ENCODE peak calls at places on chromosomes 16 and 17, in ten cellular contexts. One of them, this sample, is unnamed.

GRCh38 chr17:64112978-64113377 is 17.0 kb downstream of the ERN1 start:
- DNase-seq in activated naive CD4-positive, alpha-beta T cell: no peak
- DNase-seq in stimulated activated CD4-positive, alpha-beta T cell treated with anti-CD3 and anti-CD28 coated beads, Interleukin-4, amount 100 ng/mL, for 24 hours: no peak
- DNase-seq in lower leg skin: no peak
- DNase-seq in mucosa of descending colon: no peak
- DNase-seq in fibroblast of pulmonary artery: no peak
- DNase-seq in RKO: no peak
- DNase-seq in activated effector memory CD4-positive, alpha-beta T cell treated with anti-CD3 and anti-CD28 coated beads, Interleukin-2, amount 50 U/mL, for 16 hours: no peak
- DNase-seq in NCI-H748 treated with DMSO at 0.1 percent for 48 hours: no peak
- DNase-seq in HFFc6: no peak
- DNase-seq in this sample: no peak

GRCh38 chr16:88681084-88681680 is 5.1 kb downstream of the SNAI3 start:
- DNase-seq in fibroblast of pulmonary artery: no peak
- DNase-seq in activated effector memory CD4-positive, alpha-beta T cell treated with anti-CD3 and anti-CD28 coated beads, Interleukin-2, amount 50 U/mL, for 16 hours: peak
- DNase-seq in stimulated activated CD4-positive, alpha-beta T cell treated with anti-CD3 and anti-CD28 coated beads, Interleukin-4, amount 100 ng/mL, for 24 hours: peak
- DNase-seq in HFFc6: no peak
- DNase-seq in mucosa of descending colon: peak
- DNase-seq in RKO: no peak
- DNase-seq in activated naive CD4-positive, alpha-beta T cell: no peak
- DNase-seq in NCI-H748 treated with DMSO at 0.1 percent for 48 hours: no peak
- DNase-seq in lower leg skin: no peak
- DNase-seq in this sample: peak

GRCh38 chr16:90046971-90047713 is 27.9 kb upstream of the DBNDD1 start:
- DNase-seq in HFFc6: peak
- DNase-seq in RKO: no peak
- DNase-seq in activated naive CD4-positive, alpha-beta T cell: no peak
- DNase-seq in NCI-H748 treated with DMSO at 0.1 percent for 48 hours: no peak
- DNase-seq in mucosa of descending colon: peak
- DNase-seq in activated effector memory CD4-positive, alpha-beta T cell treated with anti-CD3 and anti-CD28 coated beads, Interleukin-2, amount 50 U/mL, for 16 hours: no peak
- DNase-seq in fibroblast of pulmonary artery: peak
- DNase-seq in stimulated activated CD4-positive, alpha-beta T cell treated with anti-CD3 and anti-CD28 coated beads, Interleukin-4, amount 100 ng/mL, for 24 hours: no peak
- DNase-seq in lower leg skin: no peak
- DNase-seq in this sample: peak

GRCh38 chr17:80649672-80650338 is 105.2 kb downstream of the RPTOR start:
- DNase-seq in activated effector memory CD4-positive, alpha-beta T cell treated with anti-CD3 and anti-CD28 coated beads, Interleukin-2, amount 50 U/mL, for 16 hours: peak
- DNase-seq in activated naive CD4-positive, alpha-beta T cell: no peak
- DNase-seq in fibroblast of pulmonary artery: peak
- DNase-seq in NCI-H748 treated with DMSO at 0.1 percent for 48 hours: no peak
- DNase-seq in lower leg skin: no peak
- DNase-seq in stimulated activated CD4-positive, alpha-beta T cell treated with anti-CD3 and anti-CD28 coated beads, Interleukin-4, amount 100 ng/mL, for 24 hours: peak
- DNase-seq in RKO: peak
- DNase-seq in mucosa of descending colon: peak
- DNase-seq in HFFc6: peak
- DNase-seq in this sample: peak

GRCh38 chr17:16466407-16466806 is 25.6 kb downstream of the LRRC75A start:
- DNase-seq in activated effector memory CD4-positive, alpha-beta T cell treated with anti-CD3 and anti-CD28 coated beads, Interleukin-2, amount 50 U/mL, for 16 hours: no peak
- DNase-seq in fibroblast of pulmonary artery: no peak
- DNase-seq in mucosa of descending colon: peak
- DNase-seq in activated naive CD4-positive, alpha-beta T cell: no peak
- DNase-seq in RKO: no peak
- DNase-seq in stimulated activated CD4-positive, alpha-beta T cell treated with anti-CD3 and anti-CD28 coated beads, Interleukin-4, amount 100 ng/mL, for 24 hours: no peak
- DNase-seq in lower leg skin: no peak
- DNase-seq in NCI-H748 treated with DMSO at 0.1 percent for 48 hours: no peak
- DNase-seq in HFFc6: no peak
- DNase-seq in this sample: no peak

GRCh38 chr16:9099131-9099625 is 7.7 kb downstream of the HAPSTR1 start:
- DNase-seq in stimulated activated CD4-positive, alpha-beta T cell treated with anti-CD3 and anti-CD28 coated beads, Interleukin-4, amount 100 ng/mL, for 24 hours: no peak
- DNase-seq in activated naive CD4-positive, alpha-beta T cell: no peak
- DNase-seq in fibroblast of pulmonary artery: no peak
- DNase-seq in NCI-H748 treated with DMSO at 0.1 percent for 48 hours: no peak
- DNase-seq in RKO: peak
- DNase-seq in HFFc6: peak
- DNase-seq in mucosa of descending colon: peak
- DNase-seq in lower leg skin: no peak
- DNase-seq in activated effector memory CD4-positive, alpha-beta T cell treated with anti-CD3 and anti-CD28 coated beads, Interleukin-2, amount 50 U/mL, for 16 hours: no peak
- DNase-seq in this sample: peak

GRCh38 chr17:18070861-18071340 is 16.8 kb upstream of the DRG2 start:
- DNase-seq in activated naive CD4-positive, alpha-beta T cell: no peak
- DNase-seq in RKO: no peak
- DNase-seq in mucosa of descending colon: no peak
- DNase-seq in lower leg skin: no peak
- DNase-seq in stimulated activated CD4-positive, alpha-beta T cell treated with anti-CD3 and anti-CD28 coated beads, Interleukin-4, amount 100 ng/mL, for 24 hours: no peak
- DNase-seq in NCI-H748 treated with DMSO at 0.1 percent for 48 hours: no peak
- DNase-seq in HFFc6: peak
- DNase-seq in activated effector memory CD4-positive, alpha-beta T cell treated with anti-CD3 and anti-CD28 coated beads, Interleukin-2, amount 50 U/mL, for 16 hours: no peak
- DNase-seq in fibroblast of pulmonary artery: peak
- DNase-seq in this sample: no peak

GRCh38 chr17:61484174-61484573 is 32.0 kb downstream of the TBX4 start:
- DNase-seq in activated naive CD4-positive, alpha-beta T cell: no peak
- DNase-seq in NCI-H748 treated with DMSO at 0.1 percent for 48 hours: no peak
- DNase-seq in mucosa of descending colon: no peak
- DNase-seq in RKO: no peak
- DNase-seq in stimulated activated CD4-positive, alpha-beta T cell treated with anti-CD3 and anti-CD28 coated beads, Interleukin-4, amount 100 ng/mL, for 24 hours: no peak
- DNase-seq in HFFc6: no peak
- DNase-seq in lower leg skin: no peak
- DNase-seq in fibroblast of pulmonary artery: no peak
- DNase-seq in activated effector memory CD4-positive, alpha-beta T cell treated with anti-CD3 and anti-CD28 coated beads, Interleukin-2, amount 50 U/mL, for 16 hours: no peak
- DNase-seq in this sample: no peak

GRCh38 chr17:4248504-4249277 is 15.1 kb downstream of the ANKFY1 start:
- DNase-seq in HFFc6: no peak
- DNase-seq in stimulated activated CD4-positive, alpha-beta T cell treated with anti-CD3 and anti-CD28 coated beads, Interleukin-4, amount 100 ng/mL, for 24 hours: no peak
- DNase-seq in fibroblast of pulmonary artery: no peak
- DNase-seq in NCI-H748 treated with DMSO at 0.1 percent for 48 hours: no peak
- DNase-seq in activated effector memory CD4-positive, alpha-beta T cell treated with anti-CD3 and anti-CD28 coated beads, Interleukin-2, amount 50 U/mL, for 16 hours: no peak
- DNase-seq in mucosa of descending colon: no peak
- DNase-seq in lower leg skin: no peak
- DNase-seq in RKO: no peak
- DNase-seq in activated naive CD4-positive, alpha-beta T cell: no peak
- DNase-seq in this sample: no peak

GRCh38 chr17:79720705-79721295 is 9.9 kb upstream of the ENPP7 start:
- DNase-seq in RKO: no peak
- DNase-seq in mucosa of descending colon: no peak
- DNase-seq in activated naive CD4-positive, alpha-beta T cell: no peak
- DNase-seq in activated effector memory CD4-positive, alpha-beta T cell treated with anti-CD3 and anti-CD28 coated beads, Interleukin-2, amount 50 U/mL, for 16 hours: no peak
- DNase-seq in lower leg skin: no peak
- DNase-seq in NCI-H748 treated with DMSO at 0.1 percent for 48 hours: no peak
- DNase-seq in HFFc6: no peak
- DNase-seq in fibroblast of pulmonary artery: no peak
- DNase-seq in stimulated activated CD4-positive, alpha-beta T cell treated with anti-CD3 and anti-CD28 coated beads, Interleukin-4, amount 100 ng/mL, for 24 hours: no peak
- DNase-seq in this sample: no peak

GRCh38 chr17:2084766-2085647 is 30.1 kb downstream of the HIC1 start:
- DNase-seq in activated naive CD4-positive, alpha-beta T cell: no peak
- DNase-seq in RKO: no peak
- DNase-seq in NCI-H748 treated with DMSO at 0.1 percent for 48 hours: no peak
- DNase-seq in stimulated activated CD4-positive, alpha-beta T cell treated with anti-CD3 and anti-CD28 coated beads, Interleukin-4, amount 100 ng/mL, for 24 hours: no peak
- DNase-seq in lower leg skin: peak
- DNase-seq in mucosa of descending colon: peak
- DNase-seq in activated effector memory CD4-positive, alpha-beta T cell treated with anti-CD3 and anti-CD28 coated beads, Interleukin-2, amount 50 U/mL, for 16 hours: no peak
- DNase-seq in HFFc6: peak
- DNase-seq in fibroblast of pulmonary artery: peak
- DNase-seq in this sample: peak

GRCh38 chr17:75513667-75514052 is 1.7 kb downstream of the CASKIN2 start:
- DNase-seq in activated effector memory CD4-positive, alpha-beta T cell treated with anti-CD3 and anti-CD28 coated beads, Interleukin-2, amount 50 U/mL, for 16 hours: no peak
- DNase-seq in stimulated activated CD4-positive, alpha-beta T cell treated with anti-CD3 and anti-CD28 coated beads, Interleukin-4, amount 100 ng/mL, for 24 hours: no peak
- DNase-seq in HFFc6: no peak
- DNase-seq in fibroblast of pulmonary artery: no peak
- DNase-seq in mucosa of descending colon: no peak
- DNase-seq in activated naive CD4-positive, alpha-beta T cell: no peak
- DNase-seq in NCI-H748 treated with DMSO at 0.1 percent for 48 hours: no peak
- DNase-seq in RKO: no peak
- DNase-seq in lower leg skin: no peak
- DNase-seq in this sample: no peak

GRCh38 chr16:19783363-19783762 is 65.3 kb downstream of the IQCK start:
- DNase-seq in activated effector memory CD4-positive, alpha-beta T cell treated with anti-CD3 and anti-CD28 coated beads, Interleukin-2, amount 50 U/mL, for 16 hours: no peak
- DNase-seq in fibroblast of pulmonary artery: no peak
- DNase-seq in HFFc6: no peak
- DNase-seq in NCI-H748 treated with DMSO at 0.1 percent for 48 hours: no peak
- DNase-seq in lower leg skin: no peak
- DNase-seq in stimulated activated CD4-positive, alpha-beta T cell treated with anti-CD3 and anti-CD28 coated beads, Interleukin-4, amount 100 ng/mL, for 24 hours: no peak
- DNase-seq in mucosa of descending colon: no peak
- DNase-seq in RKO: no peak
- DNase-seq in activated naive CD4-positive, alpha-beta T cell: no peak
- DNase-seq in this sample: no peak

GRCh38 chr16:75443301-75443700 is 10.0 kb upstream of the CFDP1 start:
- DNase-seq in HFFc6: peak
- DNase-seq in fibroblast of pulmonary artery: peak
- DNase-seq in lower leg skin: no peak
- DNase-seq in activated naive CD4-positive, alpha-beta T cell: no peak
- DNase-seq in mucosa of descending colon: no peak
- DNase-seq in NCI-H748 treated with DMSO at 0.1 percent for 48 hours: no peak
- DNase-seq in activated effector memory CD4-positive, alpha-beta T cell treated with anti-CD3 and anti-CD28 coated beads, Interleukin-2, amount 50 U/mL, for 16 hours: no peak
- DNase-seq in RKO: no peak
- DNase-seq in stimulated activated CD4-positive, alpha-beta T cell treated with anti-CD3 and anti-CD28 coated beads, Interleukin-4, amount 100 ng/mL, for 24 hours: no peak
- DNase-seq in this sample: no peak

GRCh38 chr16:35198223-35199199 is 1739.1 kb downstream of the TP53TG3F start:
- DNase-seq in RKO: no peak
- DNase-seq in lower leg skin: peak
- DNase-seq in activated naive CD4-positive, alpha-beta T cell: no peak
- DNase-seq in fibroblast of pulmonary artery: no peak
- DNase-seq in mucosa of descending colon: no peak
- DNase-seq in HFFc6: no peak
- DNase-seq in activated effector memory CD4-positive, alpha-beta T cell treated with anti-CD3 and anti-CD28 coated beads, Interleukin-2, amount 50 U/mL, for 16 hours: no peak
- DNase-seq in NCI-H748 treated with DMSO at 0.1 percent for 48 hours: no peak
- DNase-seq in stimulated activated CD4-positive, alpha-beta T cell treated with anti-CD3 and anti-CD28 coated beads, Interleukin-4, amount 100 ng/mL, for 24 hours: no peak
- DNase-seq in this sample: no peak

GRCh38 chr16:86819523-86819887 is 241.2 kb downstream of the FOXL1 start:
- DNase-seq in activated effector memory CD4-positive, alpha-beta T cell treated with anti-CD3 and anti-CD28 coated beads, Interleukin-2, amount 50 U/mL, for 16 hours: no peak
- DNase-seq in RKO: no peak
- DNase-seq in activated naive CD4-positive, alpha-beta T cell: no peak
- DNase-seq in HFFc6: no peak
- DNase-seq in fibroblast of pulmonary artery: no peak
- DNase-seq in stimulated activated CD4-positive, alpha-beta T cell treated with anti-CD3 and anti-CD28 coated beads, Interleukin-4, amount 100 ng/mL, for 24 hours: no peak
- DNase-seq in NCI-H748 treated with DMSO at 0.1 percent for 48 hours: no peak
- DNase-seq in mucosa of descending colon: no peak
- DNase-seq in lower leg skin: peak
- DNase-seq in this sample: no peak

GRCh38 chr17:56149266-56150036 is 3.8 kb upstream of the ANKFN1 start:
- DNase-seq in NCI-H748 treated with DMSO at 0.1 percent for 48 hours: no peak
- DNase-seq in lower leg skin: no peak
- DNase-seq in activated naive CD4-positive, alpha-beta T cell: no peak
- DNase-seq in RKO: no peak
- DNase-seq in mucosa of descending colon: no peak
- DNase-seq in HFFc6: no peak
- DNase-seq in fibroblast of pulmonary artery: no peak
- DNase-seq in stimulated activated CD4-positive, alpha-beta T cell treated with anti-CD3 and anti-CD28 coated beads, Interleukin-4, amount 100 ng/mL, for 24 hours: no peak
- DNase-seq in activated effector memory CD4-positive, alpha-beta T cell treated with anti-CD3 and anti-CD28 coated beads, Interleukin-2, amount 50 U/mL, for 16 hours: no peak
- DNase-seq in this sample: no peak

GRCh38 chr17:67912656-67913055 is 83.6 kb downstream of the C17orf58 start:
- DNase-seq in NCI-H748 treated with DMSO at 0.1 percent for 48 hours: no peak
- DNase-seq in fibroblast of pulmonary artery: no peak
- DNase-seq in lower leg skin: no peak
- DNase-seq in HFFc6: no peak
- DNase-seq in activated effector memory CD4-positive, alpha-beta T cell treated with anti-CD3 and anti-CD28 coated beads, Interleukin-2, amount 50 U/mL, for 16 hours: no peak
- DNase-seq in activated naive CD4-positive, alpha-beta T cell: no peak
- DNase-seq in mucosa of descending colon: no peak
- DNase-seq in RKO: no peak
- DNase-seq in stimulated activated CD4-positive, alpha-beta T cell treated with anti-CD3 and anti-CD28 coated beads, Interleukin-4, amount 100 ng/mL, for 24 hours: no peak
- DNase-seq in this sample: no peak

GRCh38 chr17:5467416-5467815 is 1.4 kb downstream of the DHX33 start:
- DNase-seq in lower leg skin: no peak
- DNase-seq in HFFc6: no peak
- DNase-seq in stimulated activated CD4-positive, alpha-beta T cell treated with anti-CD3 and anti-CD28 coated beads, Interleukin-4, amount 100 ng/mL, for 24 hours: no peak
- DNase-seq in activated naive CD4-positive, alpha-beta T cell: no peak
- DNase-seq in NCI-H748 treated with DMSO at 0.1 percent for 48 hours: no peak
- DNase-seq in RKO: no peak
- DNase-seq in activated effector memory CD4-positive, alpha-beta T cell treated with anti-CD3 and anti-CD28 coated beads, Interleukin-2, amount 50 U/mL, for 16 hours: no peak
- DNase-seq in mucosa of descending colon: no peak
- DNase-seq in fibroblast of pulmonary artery: no peak
- DNase-seq in this sample: no peak

GRCh38 chr17:2033128-2033527 is 3.2 kb downstream of the DPH1 start:
- DNase-seq in stimulated activated CD4-positive, alpha-beta T cell treated with anti-CD3 and anti-CD28 coated beads, Interleukin-4, amount 100 ng/mL, for 24 hours: no peak
- DNase-seq in activated effector memory CD4-positive, alpha-beta T cell treated with anti-CD3 and anti-CD28 coated beads, Interleukin-2, amount 50 U/mL, for 16 hours: no peak
- DNase-seq in activated naive CD4-positive, alpha-beta T cell: no peak
- DNase-seq in fibroblast of pulmonary artery: no peak
- DNase-seq in HFFc6: peak
- DNase-seq in mucosa of descending colon: no peak
- DNase-seq in lower leg skin: no peak
- DNase-seq in RKO: no peak
- DNase-seq in NCI-H748 treated with DMSO at 0.1 percent for 48 hours: no peak
- DNase-seq in this sample: no peak

GRCh38 chr16:85027968-85028637 is 508 bp downstream of the KIAA0513 start:
- DNase-seq in activated effector memory CD4-positive, alpha-beta T cell treated with anti-CD3 and anti-CD28 coated beads, Interleukin-2, amount 50 U/mL, for 16 hours: no peak
- DNase-seq in stimulated activated CD4-positive, alpha-beta T cell treated with anti-CD3 and anti-CD28 coated beads, Interleukin-4, amount 100 ng/mL, for 24 hours: peak
- DNase-seq in mucosa of descending colon: peak
- DNase-seq in RKO: no peak
- DNase-seq in lower leg skin: no peak
- DNase-seq in HFFc6: no peak
- DNase-seq in activated naive CD4-positive, alpha-beta T cell: no peak
- DNase-seq in NCI-H748 treated with DMSO at 0.1 percent for 48 hours: no peak
- DNase-seq in fibroblast of pulmonary artery: no peak
- DNase-seq in this sample: peak

GRCh38 chr16:57781741-57782606 is 20.3 kb downstream of the KIFC3 start:
- DNase-seq in RKO: peak
- DNase-seq in mucosa of descending colon: no peak
- DNase-seq in lower leg skin: no peak
- DNase-seq in activated effector memory CD4-positive, alpha-beta T cell treated with anti-CD3 and anti-CD28 coated beads, Interleukin-2, amount 50 U/mL, for 16 hours: no peak
- DNase-seq in HFFc6: peak
- DNase-seq in NCI-H748 treated with DMSO at 0.1 percent for 48 hours: no peak
- DNase-seq in activated naive CD4-positive, alpha-beta T cell: no peak
- DNase-seq in stimulated activated CD4-positive, alpha-beta T cell treated with anti-CD3 and anti-CD28 coated beads, Interleukin-4, amount 100 ng/mL, for 24 hours: no peak
- DNase-seq in fibroblast of pulmonary artery: peak
- DNase-seq in this sample: no peak

GRCh38 chr17:60410001-60410400 is 12.3 kb upstream of the CHCT1 start:
- DNase-seq in lower leg skin: no peak
- DNase-seq in activated effector memory CD4-positive, alpha-beta T cell treated with anti-CD3 and anti-CD28 coated beads, Interleukin-2, amount 50 U/mL, for 16 hours: no peak
- DNase-seq in stimulated activated CD4-positive, alpha-beta T cell treated with anti-CD3 and anti-CD28 coated beads, Interleukin-4, amount 100 ng/mL, for 24 hours: no peak
- DNase-seq in RKO: no peak
- DNase-seq in NCI-H748 treated with DMSO at 0.1 percent for 48 hours: no peak
- DNase-seq in fibroblast of pulmonary artery: no peak
- DNase-seq in mucosa of descending colon: no peak
- DNase-seq in HFFc6: no peak
- DNase-seq in activated naive CD4-positive, alpha-beta T cell: no peak
- DNase-seq in this sample: no peak

GRCh38 chr17:2804912-2805311 is 8.7 kb downstream of the RAP1GAP2 start:
- DNase-seq in HFFc6: no peak
- DNase-seq in activated effector memory CD4-positive, alpha-beta T cell treated with anti-CD3 and anti-CD28 coated beads, Interleukin-2, amount 50 U/mL, for 16 hours: no peak
- DNase-seq in activated naive CD4-positive, alpha-beta T cell: no peak
- DNase-seq in fibroblast of pulmonary artery: no peak
- DNase-seq in NCI-H748 treated with DMSO at 0.1 percent for 48 hours: no peak
- DNase-seq in RKO: no peak
- DNase-seq in lower leg skin: no peak
- DNase-seq in stimulated activated CD4-positive, alpha-beta T cell treated with anti-CD3 and anti-CD28 coated beads, Interleukin-4, amount 100 ng/mL, for 24 hours: no peak
- DNase-seq in mucosa of descending colon: no peak
- DNase-seq in this sample: no peak

GRCh38 chr16:65698943-65699342 is 577.1 kb upstream of the CDH11 start:
- DNase-seq in stimulated activated CD4-positive, alpha-beta T cell treated with anti-CD3 and anti-CD28 coated beads, Interleukin-4, amount 100 ng/mL, for 24 hours: no peak
- DNase-seq in fibroblast of pulmonary artery: peak
- DNase-seq in HFFc6: no peak
- DNase-seq in activated effector memory CD4-positive, alpha-beta T cell treated with anti-CD3 and anti-CD28 coated beads, Interleukin-2, amount 50 U/mL, for 16 hours: no peak
- DNase-seq in mucosa of descending colon: peak
- DNase-seq in lower leg skin: no peak
- DNase-seq in activated naive CD4-positive, alpha-beta T cell: no peak
- DNase-seq in NCI-H748 treated with DMSO at 0.1 percent for 48 hours: no peak
- DNase-seq in RKO: no peak
- DNase-seq in this sample: no peak

GRCh38 chr17:61248399-61248798 is 151.2 kb upstream of the TBX2 start:
- DNase-seq in lower leg skin: no peak
- DNase-seq in activated naive CD4-positive, alpha-beta T cell: no peak
- DNase-seq in RKO: peak
- DNase-seq in HFFc6: peak
- DNase-seq in fibroblast of pulmonary artery: peak
- DNase-seq in mucosa of descending colon: peak
- DNase-seq in activated effector memory CD4-positive, alpha-beta T cell treated with anti-CD3 and anti-CD28 coated beads, Interleukin-2, amount 50 U/mL, for 16 hours: no peak
- DNase-seq in stimulated activated CD4-positive, alpha-beta T cell treated with anti-CD3 and anti-CD28 coated beads, Interleukin-4, amount 100 ng/mL, for 24 hours: no peak
- DNase-seq in NCI-H748 treated with DMSO at 0.1 percent for 48 hours: no peak
- DNase-seq in this sample: peak

GRCh38 chr16:57938936-57939871 is 31.7 kb downstream of the CNGB1 start:
- DNase-seq in stimulated activated CD4-positive, alpha-beta T cell treated with anti-CD3 and anti-CD28 coated beads, Interleukin-4, amount 100 ng/mL, for 24 hours: no peak
- DNase-seq in NCI-H748 treated with DMSO at 0.1 percent for 48 hours: no peak
- DNase-seq in fibroblast of pulmonary artery: peak
- DNase-seq in lower leg skin: peak
- DNase-seq in HFFc6: peak
- DNase-seq in activated naive CD4-positive, alpha-beta T cell: no peak
- DNase-seq in activated effector memory CD4-positive, alpha-beta T cell treated with anti-CD3 and anti-CD28 coated beads, Interleukin-2, amount 50 U/mL, for 16 hours: no peak
- DNase-seq in mucosa of descending colon: peak
- DNase-seq in RKO: no peak
- DNase-seq in this sample: peak

GRCh38 chr17:77602062-77602746 is 356.3 kb upstream of the TNRC6C start:
- DNase-seq in activated naive CD4-positive, alpha-beta T cell: no peak
- DNase-seq in HFFc6: peak
- DNase-seq in activated effector memory CD4-positive, alpha-beta T cell treated with anti-CD3 and anti-CD28 coated beads, Interleukin-2, amount 50 U/mL, for 16 hours: peak
- DNase-seq in stimulated activated CD4-positive, alpha-beta T cell treated with anti-CD3 and anti-CD28 coated beads, Interleukin-4, amount 100 ng/mL, for 24 hours: no peak
- DNase-seq in NCI-H748 treated with DMSO at 0.1 percent for 48 hours: no peak
- DNase-seq in mucosa of descending colon: no peak
- DNase-seq in fibroblast of pulmonary artery: peak
- DNase-seq in lower leg skin: peak
- DNase-seq in RKO: no peak
- DNase-seq in this sample: peak